ENCODE peak calls at places on chromosome 11, in seven cellular contexts. W, H, D, Q, C, K and G are unnamed samples.

GRCh38 chr11:70610561-70610960 is 212.2 kb downstream of the CTTN start:
- DNase-seq in Q (no peak), W (no peak), D (no peak), H (no peak), K (no peak), C (no peak), G (no peak)

GRCh38 chr11:121524233-121524631 is 71.5 kb upstream of the SORL1-AS1 start:
- DNase-seq in C (no peak), W (peak; percentile 65), K (no peak), Q (no peak), H (no peak), D (no peak), G (no peak)

GRCh38 chr11:126318642-126319373 is 14.9 kb downstream of the DCPS start:
- DNase-seq in Q (peak; percentile 100), K (peak; percentile 89), D (no peak), C (peak; percentile 95), W (peak; percentile 93), H (no peak), G (peak; percentile 52)

GRCh38 chr11:99535819-99536218 is 515.1 kb downstream of the CNTN5 start:
- DNase-seq in W (no peak), H (no peak), Q (no peak), D (no peak), K (no peak), C (no peak), G (no peak)

GRCh38 chr11:77244277-77245014 is 57.0 kb downstream of the GDPD4 start:
- DNase-seq in W (peak; percentile 77), K (peak; percentile 89), C (peak; percentile 76), H (no peak), Q (no peak), D (no peak), G (no peak)

GRCh38 chr11:57761301-57762234 is at the start of gene CTNND1:
- DNase-seq in H (peak; percentile 94), C (peak; percentile 98), W (peak; percentile 94), K (peak; percentile 96), D (no peak), Q (peak; percentile 58), G (peak; percentile 73)

GRCh38 chr11:12053606-12054361 is 45.4 kb upstream of the DKK3 start:
- DNase-seq in K (no peak), Q (no peak), H (no peak), W (no peak), D (no peak), C (no peak), G (no peak)

GRCh38 chr11:125141686-125142535 is 22.6 kb upstream of the PKNOX2 start:
- DNase-seq in Q (no peak), C (peak; percentile 38), W (no peak), D (peak; percentile 68), H (peak; percentile 83), K (peak; percentile 43), G (peak; percentile 41)

GRCh38 chr11:21426931-21427330 is 757.5 kb downstream of the NELL1 start:
- DNase-seq in D (no peak), C (no peak), W (no peak), H (peak; percentile 5), Q (no peak), K (no peak), G (no peak)

GRCh38 chr11:17631702-17632365 is 84.8 kb downstream of the OTOG start:
- DNase-seq in C (no peak), D (no peak), W (no peak), Q (no peak), K (no peak), H (no peak), G (no peak)